ENCODE peak calls at places on chromosome 17, in nine cellular contexts. One of them, this sample, is unnamed.

GRCh38 chr17:17379197-17379991 is 76.2 kb downstream of the NT5M start:
- DNase-seq in AG10803: peak; percentile 48
- DNase-seq in fibroblast of mammary gland: peak; percentile 20
- DNase-seq in GM10248: no peak
- DNase-seq in WTC11: no peak
- DNase-seq in GM06990: no peak
- DNase-seq in CD4-positive, alpha-beta T cell: no peak
- DNase-seq in HepG2: peak; percentile 93
- DNase-seq in fibroblast of lung: no peak
- DNase-seq in this sample: no peak

GRCh38 chr17:67800495-67800928 is 24.8 kb upstream of the BPTF start:
- DNase-seq in AG10803: peak; percentile 77
- DNase-seq in fibroblast of mammary gland: peak; percentile 78
- DNase-seq in GM10248: peak; percentile 82
- DNase-seq in WTC11: peak; percentile 79
- DNase-seq in GM06990: peak; percentile 56
- DNase-seq in CD4-positive, alpha-beta T cell: peak; percentile 28
- DNase-seq in HepG2: peak; percentile 83
- DNase-seq in fibroblast of lung: peak; percentile 80
- DNase-seq in this sample: peak; percentile 63

GRCh38 chr17:39450051-39450450 is 1.0 kb downstream of the MED1 start:
- DNase-seq in AG10803: no peak
- DNase-seq in fibroblast of mammary gland: peak; percentile 16
- DNase-seq in GM10248: no peak
- DNase-seq in WTC11: no peak
- DNase-seq in GM06990: no peak
- DNase-seq in CD4-positive, alpha-beta T cell: no peak
- DNase-seq in HepG2: peak; percentile 60
- DNase-seq in fibroblast of lung: no peak
- DNase-seq in this sample: no peak

GRCh38 chr17:70655179-70655578 is 485.8 kb downstream of the KCNJ2 start:
- DNase-seq in AG10803: no peak
- DNase-seq in fibroblast of mammary gland: no peak
- DNase-seq in GM10248: no peak
- DNase-seq in WTC11: no peak
- DNase-seq in GM06990: no peak
- DNase-seq in CD4-positive, alpha-beta T cell: no peak
- DNase-seq in HepG2: no peak
- DNase-seq in fibroblast of lung: no peak
- DNase-seq in this sample: no peak

GRCh38 chr17:81365148-81365600 is 30.1 kb upstream of the BAHCC1 start:
- DNase-seq in AG10803: peak; percentile 47
- DNase-seq in fibroblast of mammary gland: peak; percentile 80
- DNase-seq in GM10248: no peak
- DNase-seq in WTC11: peak; percentile 57
- DNase-seq in GM06990: no peak
- DNase-seq in CD4-positive, alpha-beta T cell: no peak
- DNase-seq in HepG2: no peak
- DNase-seq in fibroblast of lung: peak; percentile 76
- DNase-seq in this sample: peak; percentile 86

GRCh38 chr17:40633871-40634270 is 13.7 kb downstream of the SMARCE1 start:
- DNase-seq in AG10803: peak; percentile 22
- DNase-seq in fibroblast of mammary gland: no peak
- DNase-seq in GM10248: no peak
- DNase-seq in WTC11: no peak
- DNase-seq in GM06990: no peak
- DNase-seq in CD4-positive, alpha-beta T cell: no peak
- DNase-seq in HepG2: no peak
- DNase-seq in fibroblast of lung: no peak
- DNase-seq in this sample: no peak

GRCh38 chr17:37713028-37713431 is 31.8 kb downstream of the HNF1B start:
- DNase-seq in AG10803: no peak
- DNase-seq in fibroblast of mammary gland: no peak
- DNase-seq in GM10248: no peak
- DNase-seq in WTC11: no peak
- DNase-seq in GM06990: no peak
- DNase-seq in CD4-positive, alpha-beta T cell: no peak
- DNase-seq in HepG2: peak; percentile 67
- DNase-seq in fibroblast of lung: no peak
- DNase-seq in this sample: no peak

GRCh38 chr17:66830451-66830850 is 4.5 kb upstream of the CACNG5 start:
- DNase-seq in AG10803: no peak
- DNase-seq in fibroblast of mammary gland: no peak
- DNase-seq in GM10248: no peak
- DNase-seq in WTC11: peak; percentile 25
- DNase-seq in GM06990: no peak
- DNase-seq in CD4-positive, alpha-beta T cell: no peak
- DNase-seq in HepG2: no peak
- DNase-seq in fibroblast of lung: no peak
- DNase-seq in this sample: no peak

GRCh38 chr17:43734376-43734775 is 24.2 kb downstream of the SOST start:
- DNase-seq in AG10803: peak; percentile 96
- DNase-seq in fibroblast of mammary gland: peak; percentile 88
- DNase-seq in GM10248: no peak
- DNase-seq in WTC11: no peak
- DNase-seq in GM06990: no peak
- DNase-seq in CD4-positive, alpha-beta T cell: no peak
- DNase-seq in HepG2: no peak
- DNase-seq in fibroblast of lung: peak; percentile 45
- DNase-seq in this sample: no peak

GRCh38 chr17:77213778-77214132 is 73.0 kb downstream of the SEC14L1 start:
- DNase-seq in AG10803: no peak
- DNase-seq in fibroblast of mammary gland: no peak
- DNase-seq in GM10248: no peak
- DNase-seq in WTC11: no peak
- DNase-seq in GM06990: no peak
- DNase-seq in CD4-positive, alpha-beta T cell: no peak
- DNase-seq in HepG2: no peak
- DNase-seq in fibroblast of lung: no peak
- DNase-seq in this sample: no peak

GRCh38 chr17:8426094-8426720 is 9.5 kb upstream of the NDEL1 start:
- DNase-seq in AG10803: no peak
- DNase-seq in fibroblast of mammary gland: no peak
- DNase-seq in GM10248: no peak
- DNase-seq in WTC11: no peak
- DNase-seq in GM06990: no peak
- DNase-seq in CD4-positive, alpha-beta T cell: no peak
- DNase-seq in HepG2: no peak
- DNase-seq in fibroblast of lung: no peak
- DNase-seq in this sample: no peak

GRCh38 chr17:76446449-76447231 is 6.3 kb downstream of the UBE2O start:
- DNase-seq in AG10803: peak; percentile 71
- DNase-seq in fibroblast of mammary gland: peak; percentile 93
- DNase-seq in GM10248: no peak
- DNase-seq in WTC11: no peak
- DNase-seq in GM06990: no peak
- DNase-seq in CD4-positive, alpha-beta T cell: no peak
- DNase-seq in HepG2: peak; percentile 84
- DNase-seq in fibroblast of lung: peak; percentile 79
- DNase-seq in this sample: no peak

GRCh38 chr17:72576289-72576759 is 455.5 kb downstream of the SOX9 start:
- DNase-seq in AG10803: no peak
- DNase-seq in fibroblast of mammary gland: no peak
- DNase-seq in GM10248: no peak
- DNase-seq in WTC11: peak; percentile 29
- DNase-seq in GM06990: no peak
- DNase-seq in CD4-positive, alpha-beta T cell: no peak
- DNase-seq in HepG2: peak; percentile 59
- DNase-seq in fibroblast of lung: no peak
- DNase-seq in this sample: no peak

GRCh38 chr17:63382136-63382535 is 64.0 kb downstream of the CYB561 start:
- DNase-seq in AG10803: no peak
- DNase-seq in fibroblast of mammary gland: peak; percentile 38
- DNase-seq in GM10248: no peak
- DNase-seq in WTC11: no peak
- DNase-seq in GM06990: no peak
- DNase-seq in CD4-positive, alpha-beta T cell: no peak
- DNase-seq in HepG2: no peak
- DNase-seq in fibroblast of lung: no peak
- DNase-seq in this sample: no peak

GRCh38 chr17:68299817-68300216 is 8.5 kb downstream of the ARSG start:
- DNase-seq in AG10803: no peak
- DNase-seq in fibroblast of mammary gland: no peak
- DNase-seq in GM10248: no peak
- DNase-seq in WTC11: no peak
- DNase-seq in GM06990: no peak
- DNase-seq in CD4-positive, alpha-beta T cell: no peak
- DNase-seq in HepG2: no peak
- DNase-seq in fibroblast of lung: no peak
- DNase-seq in this sample: no peak

GRCh38 chr17:22703204-22703603 is 1010.9 kb downstream of the KCNJ18 start:
- DNase-seq in AG10803: no peak
- DNase-seq in fibroblast of mammary gland: no peak
- DNase-seq in GM10248: no peak
- DNase-seq in WTC11: no peak
- DNase-seq in GM06990: no peak
- DNase-seq in CD4-positive, alpha-beta T cell: no peak
- DNase-seq in HepG2: no peak
- DNase-seq in fibroblast of lung: no peak
- DNase-seq in this sample: no peak

GRCh38 chr17:55426851-55427586 is 5.4 kb upstream of the MMD start:
- DNase-seq in AG10803: peak; percentile 59
- DNase-seq in fibroblast of mammary gland: peak; percentile 96
- DNase-seq in GM10248: peak; percentile 41
- DNase-seq in WTC11: no peak
- DNase-seq in GM06990: no peak
- DNase-seq in CD4-positive, alpha-beta T cell: no peak
- DNase-seq in HepG2: no peak
- DNase-seq in fibroblast of lung: peak; percentile 93
- DNase-seq in this sample: no peak

GRCh38 chr17:82403662-82404660 is 14.2 kb upstream of the HEXD start:
- DNase-seq in AG10803: no peak
- DNase-seq in fibroblast of mammary gland: no peak
- DNase-seq in GM10248: no peak
- DNase-seq in WTC11: no peak
- DNase-seq in GM06990: no peak
- DNase-seq in CD4-positive, alpha-beta T cell: no peak
- DNase-seq in HepG2: no peak
- DNase-seq in fibroblast of lung: no peak
- DNase-seq in this sample: no peak
- TF ChIP-seq CTCF in AG10803: no peak
- TF ChIP-seq CTCF in fibroblast of mammary gland: no peak
- TF ChIP-seq CTCF in GM10248: no peak
- TF ChIP-seq CTCF in WTC11: no peak
- TF ChIP-seq CTCF in GM06990: no peak
- TF ChIP-seq CTCF in CD4-positive, alpha-beta T cell: no peak
- TF ChIP-seq CTCF in HepG2: no peak
- TF ChIP-seq CTCF in fibroblast of lung: no peak
- TF ChIP-seq CTCF in this sample: no peak

GRCh38 chr17:49977463-49978389 is 8.7 kb downstream of the DLX4 start:
- DNase-seq in AG10803: peak; percentile 9
- DNase-seq in fibroblast of mammary gland: no peak
- DNase-seq in GM10248: no peak
- DNase-seq in WTC11: peak; percentile 42
- DNase-seq in GM06990: no peak
- DNase-seq in CD4-positive, alpha-beta T cell: no peak
- DNase-seq in HepG2: no peak
- DNase-seq in fibroblast of lung: no peak
- DNase-seq in this sample: no peak

GRCh38 chr17:49984283-49984682 is 10.7 kb downstream of the DLX3 start:
- DNase-seq in AG10803: no peak
- DNase-seq in fibroblast of mammary gland: no peak
- DNase-seq in GM10248: no peak
- DNase-seq in WTC11: no peak
- DNase-seq in GM06990: no peak
- DNase-seq in CD4-positive, alpha-beta T cell: no peak
- DNase-seq in HepG2: no peak
- DNase-seq in fibroblast of lung: no peak
- DNase-seq in this sample: no peak

GRCh38 chr17:49979748-49980479 is 10.9 kb downstream of the DLX4 start:
- DNase-seq in AG10803: no peak
- DNase-seq in fibroblast of mammary gland: no peak
- DNase-seq in GM10248: no peak
- DNase-seq in WTC11: no peak
- DNase-seq in GM06990: no peak
- DNase-seq in CD4-positive, alpha-beta T cell: no peak
- DNase-seq in HepG2: no peak
- DNase-seq in fibroblast of lung: no peak
- DNase-seq in this sample: no peak

GRCh38 chr17:49978501-49978900 is 9.5 kb downstream of the DLX4 start:
- DNase-seq in AG10803: no peak
- DNase-seq in fibroblast of mammary gland: peak; percentile 49
- DNase-seq in GM10248: no peak
- DNase-seq in WTC11: no peak
- DNase-seq in GM06990: no peak
- DNase-seq in CD4-positive, alpha-beta T cell: no peak
- DNase-seq in HepG2: no peak
- DNase-seq in fibroblast of lung: no peak
- DNase-seq in this sample: no peak

GRCh38 chr17:49980703-49981197 is 11.8 kb downstream of the DLX4 start:
- DNase-seq in AG10803: no peak
- DNase-seq in fibroblast of mammary gland: no peak
- DNase-seq in GM10248: no peak
- DNase-seq in WTC11: peak; percentile 85
- DNase-seq in GM06990: no peak
- DNase-seq in CD4-positive, alpha-beta T cell: no peak
- DNase-seq in HepG2: no peak
- DNase-seq in fibroblast of lung: no peak
- DNase-seq in this sample: no peak
- TF ChIP-seq CTCF in AG10803: no peak
- TF ChIP-seq CTCF in fibroblast of mammary gland: no peak
- TF ChIP-seq CTCF in GM10248: no peak
- TF ChIP-seq CTCF in WTC11: no peak
- TF ChIP-seq CTCF in GM06990: no peak
- TF ChIP-seq CTCF in CD4-positive, alpha-beta T cell: no peak
- TF ChIP-seq CTCF in HepG2: no peak
- TF ChIP-seq CTCF in fibroblast of lung: no peak
- TF ChIP-seq CTCF in this sample: no peak

GRCh38 chr17:1484586-1485310 is 7.7 kb downstream of the MYO1C start:
- DNase-seq in AG10803: no peak
- DNase-seq in fibroblast of mammary gland: no peak
- DNase-seq in GM10248: peak; percentile 78
- DNase-seq in WTC11: peak; percentile 65
- DNase-seq in GM06990: peak; percentile 83
- DNase-seq in CD4-positive, alpha-beta T cell: peak; percentile 29
- DNase-seq in HepG2: peak; percentile 24
- DNase-seq in fibroblast of lung: peak; percentile 43
- DNase-seq in this sample: no peak
- TF ChIP-seq CTCF in AG10803: no peak
- TF ChIP-seq CTCF in fibroblast of mammary gland: no peak
- TF ChIP-seq CTCF in GM10248: no peak
- TF ChIP-seq CTCF in WTC11: no peak
- TF ChIP-seq CTCF in GM06990: no peak
- TF ChIP-seq CTCF in CD4-positive, alpha-beta T cell: no peak
- TF ChIP-seq CTCF in HepG2: no peak
- TF ChIP-seq CTCF in fibroblast of lung: peak; percentile 20
- TF ChIP-seq CTCF in this sample: no peak

DNA sequence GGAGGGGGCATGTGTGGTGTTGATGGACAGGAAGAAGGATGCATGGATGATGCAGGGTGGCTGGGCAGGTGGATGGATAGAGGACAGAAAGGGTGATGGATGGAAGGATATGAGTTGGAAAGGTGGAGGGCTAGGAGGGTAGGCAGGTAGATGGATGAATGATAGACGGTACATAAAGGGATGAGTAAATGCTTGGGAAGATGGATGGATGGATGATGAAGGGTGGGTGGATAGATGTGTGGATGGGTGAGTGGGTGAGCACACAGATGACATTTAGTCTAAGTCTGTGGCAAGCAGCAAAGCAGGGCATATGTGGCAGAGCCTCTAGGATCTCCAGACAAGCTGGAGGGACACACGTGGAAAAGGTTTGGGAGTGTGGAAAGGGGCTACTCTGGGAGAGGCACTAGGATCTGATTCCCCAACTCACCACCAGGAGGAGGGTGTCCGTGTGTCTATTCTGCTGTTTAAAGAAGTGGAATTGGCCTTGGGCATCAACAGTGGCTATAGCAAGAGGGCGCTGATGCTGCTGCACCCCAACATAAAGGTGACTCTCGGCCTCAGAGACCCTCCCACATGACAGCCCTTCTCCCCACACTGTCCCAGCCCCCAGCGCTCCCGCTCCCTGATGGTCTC is 8.2 kb downstream of the PLD2 start:
- DNase-seq in AG10803: no peak
- DNase-seq in fibroblast of mammary gland: no peak
- DNase-seq in GM10248: no peak
- DNase-seq in WTC11: no peak
- DNase-seq in GM06990: no peak
- DNase-seq in CD4-positive, alpha-beta T cell: no peak
- DNase-seq in HepG2: no peak
- DNase-seq in fibroblast of lung: no peak
- DNase-seq in this sample: no peak
- TF ChIP-seq CTCF in AG10803: peak; percentile 35
- TF ChIP-seq CTCF in fibroblast of mammary gland: no peak
- TF ChIP-seq CTCF in GM10248: no peak
- TF ChIP-seq CTCF in WTC11: peak; percentile 23
- TF ChIP-seq CTCF in GM06990: no peak
- TF ChIP-seq CTCF in CD4-positive, alpha-beta T cell: no peak
- TF ChIP-seq CTCF in HepG2: no peak
- TF ChIP-seq CTCF in fibroblast of lung: peak; percentile 44
- TF ChIP-seq CTCF in this sample: no peak

This sample was measured in CD14-positive monocyte.